ENCODE peak calls at places on chromosomes 3 and 15, in eight cellular contexts. One of them, this sample, is unnamed.

GRCh38 chr3:126098391-126098858 is 14.5 kb upstream of the SLC41A3 start:
- DNase-seq in fibroblast of the aortic adventitia: no peak
- DNase-seq in neural progenitor cell: no peak
- DNase-seq in esophagus squamous epithelium: no peak
- DNase-seq in upper lobe of left lung: no peak
- DNase-seq in MCF 10A: no peak
- DNase-seq in HFFc6: no peak
- DNase-seq in glutamatergic neuron: no peak
- DNase-seq in this sample: no peak

GRCh38 chr3:144586382-144586781 is 614.8 kb downstream of the DIPK2A start:
- DNase-seq in MCF 10A: no peak
- DNase-seq in esophagus squamous epithelium: no peak
- DNase-seq in fibroblast of the aortic adventitia: peak; percentile 76
- DNase-seq in HFFc6: no peak
- DNase-seq in neural progenitor cell: no peak
- DNase-seq in glutamatergic neuron: no peak
- DNase-seq in upper lobe of left lung: no peak
- DNase-seq in this sample: no peak

GRCh38 chr3:14306167-14306566 is 96.2 kb upstream of the SLC6A6 start:
- DNase-seq in MCF 10A: no peak
- DNase-seq in fibroblast of the aortic adventitia: no peak
- DNase-seq in upper lobe of left lung: no peak
- DNase-seq in glutamatergic neuron: no peak
- DNase-seq in esophagus squamous epithelium: no peak
- DNase-seq in neural progenitor cell: no peak
- DNase-seq in HFFc6: no peak
- DNase-seq in this sample: no peak

GRCh38 chr3:128488995-128489859 is 3.8 kb downstream of the GATA2 start:
- DNase-seq in neural progenitor cell: peak; percentile 61
- DNase-seq in esophagus squamous epithelium: no peak
- DNase-seq in glutamatergic neuron: peak; percentile 71
- DNase-seq in HFFc6: peak; percentile 74
- DNase-seq in fibroblast of the aortic adventitia: peak; percentile 49
- DNase-seq in upper lobe of left lung: peak; percentile 91
- DNase-seq in MCF 10A: no peak
- DNase-seq in this sample: no peak

GRCh38 chr15:39828374-39828931 is 45.8 kb upstream of the FSIP1 start:
- DNase-seq in fibroblast of the aortic adventitia: peak; percentile 60
- DNase-seq in glutamatergic neuron: peak; percentile 70
- DNase-seq in esophagus squamous epithelium: no peak
- DNase-seq in neural progenitor cell: peak; percentile 54
- DNase-seq in HFFc6: peak; percentile 31
- DNase-seq in upper lobe of left lung: no peak
- DNase-seq in MCF 10A: peak; percentile 20
- DNase-seq in this sample: no peak

GRCh38 chr15:78449220-78449999 is 11.4 kb downstream of the IREB2 start:
- DNase-seq in esophagus squamous epithelium: no peak
- DNase-seq in HFFc6: no peak
- DNase-seq in MCF 10A: no peak
- DNase-seq in fibroblast of the aortic adventitia: no peak
- DNase-seq in glutamatergic neuron: no peak
- DNase-seq in upper lobe of left lung: no peak
- DNase-seq in neural progenitor cell: no peak
- DNase-seq in this sample: no peak

GRCh38 chr15:90000175-90000923 is 775 bp upstream of the ZNF710 start:
- DNase-seq in HFFc6: peak; percentile 9
- DNase-seq in esophagus squamous epithelium: no peak
- DNase-seq in neural progenitor cell: peak; percentile 69
- DNase-seq in glutamatergic neuron: peak; percentile 68
- DNase-seq in MCF 10A: no peak
- DNase-seq in upper lobe of left lung: peak; percentile 88
- DNase-seq in fibroblast of the aortic adventitia: peak; percentile 28
- DNase-seq in this sample: peak; percentile 32

GRCh38 chr3:186042036-186042435 is 66.9 kb downstream of the ETV5 start:
- DNase-seq in HFFc6: no peak
- DNase-seq in MCF 10A: no peak
- DNase-seq in fibroblast of the aortic adventitia: no peak
- DNase-seq in glutamatergic neuron: no peak
- DNase-seq in upper lobe of left lung: no peak
- DNase-seq in neural progenitor cell: no peak
- DNase-seq in esophagus squamous epithelium: no peak
- DNase-seq in this sample: no peak

GRCh38 chr3:59256233-59256632 is 206.4 kb upstream of the CFAP20DC start:
- DNase-seq in fibroblast of the aortic adventitia: no peak
- DNase-seq in glutamatergic neuron: no peak
- DNase-seq in neural progenitor cell: no peak
- DNase-seq in esophagus squamous epithelium: no peak
- DNase-seq in HFFc6: no peak
- DNase-seq in MCF 10A: no peak
- DNase-seq in upper lobe of left lung: no peak
- DNase-seq in this sample: no peak

GRCh38 chr15:98734472-98735284 is 86.3 kb downstream of the IGF1R start:
- DNase-seq in fibroblast of the aortic adventitia: peak; percentile 37
- DNase-seq in HFFc6: no peak
- DNase-seq in esophagus squamous epithelium: no peak
- DNase-seq in neural progenitor cell: no peak
- DNase-seq in glutamatergic neuron: no peak
- DNase-seq in upper lobe of left lung: no peak
- DNase-seq in MCF 10A: peak; percentile 32
- DNase-seq in this sample: no peak

GRCh38 chr15:83943849-83944404 is 290.0 kb downstream of the ADAMTSL3 start:
- DNase-seq in esophagus squamous epithelium: no peak
- DNase-seq in upper lobe of left lung: no peak
- DNase-seq in fibroblast of the aortic adventitia: peak; percentile 60
- DNase-seq in MCF 10A: peak; percentile 65
- DNase-seq in HFFc6: no peak
- DNase-seq in glutamatergic neuron: no peak
- DNase-seq in neural progenitor cell: no peak
- DNase-seq in this sample: no peak

GRCh38 chr15:79093352-79093935 is 2.9 kb upstream of the RASGRF1 start:
- DNase-seq in glutamatergic neuron: no peak
- DNase-seq in HFFc6: no peak
- DNase-seq in MCF 10A: no peak
- DNase-seq in neural progenitor cell: no peak
- DNase-seq in fibroblast of the aortic adventitia: no peak
- DNase-seq in upper lobe of left lung: no peak
- DNase-seq in esophagus squamous epithelium: no peak
- DNase-seq in this sample: no peak

GRCh38 chr3:71652786-71653419 is 69.4 kb upstream of the FOXP1 start:
- DNase-seq in glutamatergic neuron: peak; percentile 27
- DNase-seq in HFFc6: peak; percentile 43
- DNase-seq in MCF 10A: peak; percentile 34
- DNase-seq in esophagus squamous epithelium: no peak
- DNase-seq in fibroblast of the aortic adventitia: peak; percentile 79
- DNase-seq in upper lobe of left lung: no peak
- DNase-seq in neural progenitor cell: peak; percentile 66
- DNase-seq in this sample: no peak

GRCh38 chr3:87227104-87227834 is at the start of gene CHMP2B:
- DNase-seq in glutamatergic neuron: peak; percentile 92
- DNase-seq in MCF 10A: peak; percentile 93
- DNase-seq in neural progenitor cell: peak; percentile 94
- DNase-seq in upper lobe of left lung: peak; percentile 99
- DNase-seq in HFFc6: peak; percentile 87
- DNase-seq in esophagus squamous epithelium: peak; percentile 58
- DNase-seq in fibroblast of the aortic adventitia: peak; percentile 92
- DNase-seq in this sample: peak; percentile 92

GRCh38 chr15:98953000-98953776 is 54.4 kb downstream of the PGPEP1L start:
- DNase-seq in neural progenitor cell: no peak
- DNase-seq in HFFc6: no peak
- DNase-seq in esophagus squamous epithelium: no peak
- DNase-seq in upper lobe of left lung: no peak
- DNase-seq in MCF 10A: no peak
- DNase-seq in fibroblast of the aortic adventitia: no peak
- DNase-seq in glutamatergic neuron: no peak
- DNase-seq in this sample: no peak

DNA sequence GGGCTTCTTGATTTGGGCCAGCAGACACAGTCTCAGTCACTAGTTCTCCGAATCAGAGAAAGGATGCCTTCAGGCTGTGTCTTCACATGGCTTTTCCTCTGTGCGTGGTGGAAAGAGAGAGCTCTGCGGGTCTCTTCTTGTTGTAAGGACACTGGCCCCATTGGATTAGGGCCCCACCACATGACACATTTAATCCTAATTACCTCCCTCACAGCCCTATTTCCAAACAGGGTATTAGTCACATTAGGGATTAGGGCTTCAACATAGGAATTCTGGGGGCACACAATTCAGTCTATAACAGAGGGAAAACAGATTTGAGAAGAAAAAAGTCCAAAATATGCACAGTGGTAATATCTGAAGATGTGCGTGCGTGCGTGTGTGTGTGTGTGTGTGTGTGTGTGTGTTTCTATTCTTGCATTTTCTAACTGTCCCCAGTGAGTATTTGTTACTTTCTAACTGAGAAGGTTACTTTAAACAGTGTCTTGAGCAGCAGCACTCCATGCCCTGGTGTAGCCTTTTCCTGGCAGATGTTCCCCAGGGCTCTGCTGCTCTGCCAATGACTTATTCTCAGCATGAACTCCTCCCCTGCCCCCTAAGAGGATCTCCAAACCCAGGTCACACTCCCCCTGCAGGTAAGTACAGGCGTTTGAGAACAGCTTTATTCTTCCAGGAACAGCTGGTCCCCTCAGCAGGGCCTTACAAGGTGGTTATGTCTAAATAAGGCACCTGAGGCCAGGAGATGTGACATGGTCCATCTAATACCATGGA is 72.9 kb downstream of the RPL39L start:
- DNase-seq in fibroblast of the aortic adventitia: peak; percentile 40
- DNase-seq in upper lobe of left lung: no peak
- DNase-seq in MCF 10A: peak; percentile 83
- DNase-seq in esophagus squamous epithelium: no peak
- DNase-seq in glutamatergic neuron: no peak
- DNase-seq in HFFc6: peak; percentile 19
- DNase-seq in neural progenitor cell: peak; percentile 61
- DNase-seq in this sample: no peak
- TF ChIP-seq CTCF in fibroblast of the aortic adventitia: peak; percentile 26
- TF ChIP-seq CTCF in upper lobe of left lung: no peak
- TF ChIP-seq CTCF in MCF 10A: peak; percentile 19
- TF ChIP-seq CTCF in esophagus squamous epithelium: no peak
- TF ChIP-seq CTCF in glutamatergic neuron: no peak
- TF ChIP-seq CTCF in HFFc6: peak; percentile 40
- TF ChIP-seq CTCF in neural progenitor cell: peak; percentile 47
- TF ChIP-seq CTCF in this sample: no peak

DNA sequence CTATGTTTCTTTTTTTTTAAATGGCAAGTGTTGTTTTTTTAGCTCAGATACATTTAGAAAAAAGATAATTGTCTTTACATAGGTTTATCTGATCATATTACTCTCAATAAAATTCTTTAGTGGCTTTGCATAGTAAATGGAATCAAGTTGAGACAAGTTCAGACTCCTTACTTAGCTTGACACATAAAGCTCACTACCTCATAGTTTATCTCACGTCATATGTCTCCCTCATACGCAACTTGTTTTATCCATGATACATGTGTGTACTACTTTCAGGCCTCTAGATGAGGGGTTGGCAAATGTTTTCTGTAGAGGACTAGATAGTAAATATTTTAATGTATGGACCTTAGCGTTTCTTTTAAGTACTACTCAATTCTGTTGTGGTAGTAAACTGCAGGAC is 28.3 kb upstream of the MGA start:
- DNase-seq in HFFc6: no peak
- DNase-seq in fibroblast of the aortic adventitia: no peak
- DNase-seq in glutamatergic neuron: no peak
- DNase-seq in esophagus squamous epithelium: no peak
- DNase-seq in upper lobe of left lung: no peak
- DNase-seq in neural progenitor cell: no peak
- DNase-seq in MCF 10A: peak; percentile 22
- DNase-seq in this sample: no peak
- TF ChIP-seq CTCF in HFFc6: no peak
- TF ChIP-seq CTCF in fibroblast of the aortic adventitia: no peak
- TF ChIP-seq CTCF in glutamatergic neuron: no peak
- TF ChIP-seq CTCF in esophagus squamous epithelium: no peak
- TF ChIP-seq CTCF in upper lobe of left lung: no peak
- TF ChIP-seq CTCF in neural progenitor cell: no peak
- TF ChIP-seq CTCF in MCF 10A: no peak
- TF ChIP-seq CTCF in this sample: no peak

GRCh38 chr3:80606073-80606472 is 838.3 kb upstream of the ROBO1 start:
- DNase-seq in neural progenitor cell: peak; percentile 8
- DNase-seq in MCF 10A: peak; percentile 1
- DNase-seq in glutamatergic neuron: no peak
- DNase-seq in fibroblast of the aortic adventitia: no peak
- DNase-seq in HFFc6: no peak
- DNase-seq in upper lobe of left lung: no peak
- DNase-seq in esophagus squamous epithelium: no peak
- DNase-seq in this sample: no peak
- TF ChIP-seq CTCF in neural progenitor cell: peak; percentile 34
- TF ChIP-seq CTCF in MCF 10A: no peak
- TF ChIP-seq CTCF in glutamatergic neuron: no peak
- TF ChIP-seq CTCF in fibroblast of the aortic adventitia: no peak
- TF ChIP-seq CTCF in HFFc6: no peak
- TF ChIP-seq CTCF in upper lobe of left lung: no peak
- TF ChIP-seq CTCF in esophagus squamous epithelium: no peak
- TF ChIP-seq CTCF in this sample: no peak

GRCh38 chr3:42535981-42536784 is 33.7 kb downstream of the VIPR1 start:
- DNase-seq in glutamatergic neuron: peak; percentile 30
- DNase-seq in esophagus squamous epithelium: no peak
- DNase-seq in MCF 10A: peak; percentile 62
- DNase-seq in upper lobe of left lung: peak; percentile 83
- DNase-seq in fibroblast of the aortic adventitia: peak; percentile 7
- DNase-seq in neural progenitor cell: peak; percentile 73
- DNase-seq in HFFc6: peak; percentile 3
- DNase-seq in this sample: no peak

GRCh38 chr3:42537350-42537749 is 34.9 kb downstream of the VIPR1 start:
- DNase-seq in MCF 10A: no peak
- DNase-seq in upper lobe of left lung: no peak
- DNase-seq in neural progenitor cell: no peak
- DNase-seq in esophagus squamous epithelium: no peak
- DNase-seq in fibroblast of the aortic adventitia: peak; percentile 12
- DNase-seq in HFFc6: no peak
- DNase-seq in glutamatergic neuron: no peak
- DNase-seq in this sample: no peak

GRCh38 chr3:42541079-42541478 is 38.6 kb downstream of the VIPR1 start:
- DNase-seq in HFFc6: no peak
- DNase-seq in neural progenitor cell: no peak
- DNase-seq in esophagus squamous epithelium: no peak
- DNase-seq in MCF 10A: no peak
- DNase-seq in fibroblast of the aortic adventitia: no peak
- DNase-seq in glutamatergic neuron: no peak
- DNase-seq in upper lobe of left lung: no peak
- DNase-seq in this sample: no peak

GRCh38 chr3:42544492-42545283 is 37.1 kb downstream of the SEC22C start:
- DNase-seq in esophagus squamous epithelium: no peak
- DNase-seq in fibroblast of the aortic adventitia: no peak
- DNase-seq in glutamatergic neuron: no peak
- DNase-seq in neural progenitor cell: no peak
- DNase-seq in HFFc6: no peak
- DNase-seq in upper lobe of left lung: no peak
- DNase-seq in MCF 10A: peak; percentile 7
- DNase-seq in this sample: no peak

GRCh38 chr3:42539871-42540714 is 37.6 kb downstream of the VIPR1 start:
- DNase-seq in HFFc6: no peak
- DNase-seq in fibroblast of the aortic adventitia: peak; percentile 31
- DNase-seq in upper lobe of left lung: no peak
- DNase-seq in esophagus squamous epithelium: no peak
- DNase-seq in MCF 10A: peak; percentile 70
- DNase-seq in glutamatergic neuron: peak; percentile 38
- DNase-seq in neural progenitor cell: peak; percentile 78
- DNase-seq in this sample: peak; percentile 41
- TF ChIP-seq CTCF in HFFc6: peak; percentile 91
- TF ChIP-seq CTCF in fibroblast of the aortic adventitia: peak; percentile 78
- TF ChIP-seq CTCF in upper lobe of left lung: peak; percentile 73
- TF ChIP-seq CTCF in esophagus squamous epithelium: peak; percentile 75
- TF ChIP-seq CTCF in MCF 10A: peak; percentile 87
- TF ChIP-seq CTCF in glutamatergic neuron: peak; percentile 88
- TF ChIP-seq CTCF in neural progenitor cell: peak; percentile 86
- TF ChIP-seq CTCF in this sample: peak; percentile 47

GRCh38 chr3:193592841-193593665 is at the start of gene OPA1:
- DNase-seq in MCF 10A: peak; percentile 99
- DNase-seq in glutamatergic neuron: peak; percentile 99
- DNase-seq in upper lobe of left lung: peak; percentile 97
- DNase-seq in fibroblast of the aortic adventitia: peak; percentile 99
- DNase-seq in HFFc6: peak; percentile 99
- DNase-seq in neural progenitor cell: peak; percentile 100
- DNase-seq in esophagus squamous epithelium: peak; percentile 80
- DNase-seq in this sample: peak; percentile 82
- TF ChIP-seq CTCF in MCF 10A: peak; percentile 11
- TF ChIP-seq CTCF in glutamatergic neuron: no peak
- TF ChIP-seq CTCF in upper lobe of left lung: no peak
- TF ChIP-seq CTCF in fibroblast of the aortic adventitia: peak; percentile 28
- TF ChIP-seq CTCF in HFFc6: peak; percentile 50
- TF ChIP-seq CTCF in neural progenitor cell: peak; percentile 45
- TF ChIP-seq CTCF in esophagus squamous epithelium: peak; percentile 11
- TF ChIP-seq CTCF in this sample: no peak

This sample was measured in activated B cell treated with CpG ODN at 0.5 μM for 24 hours.